ENCODE peak calls at places on chromosomes 13 and 19, in four cellular contexts. D is colonic mucosa, G is Kasumi-1, J is substantia nigra. X is an unnamed sample.

GRCh38 chr19:3123956-3124355 is 11.9 kb upstream of the GNA15 start:
- DNase-seq in D (no peak), G (no peak), J (no peak), X (no peak)

GRCh38 chr13:98997738-98998641 is 20.1 kb upstream of the DOCK9 start:
- DNase-seq in D (no peak), G (no peak), J (no peak), X (no peak)

GRCh38 chr13:31786011-31786410 is 46.7 kb downstream of the RXFP2 start:
- DNase-seq in D (no peak), G (no peak), J (no peak), X (no peak)

GRCh38 chr13:99467764-99468163 is 33.5 kb upstream of the TM9SF2 start:
- DNase-seq in D (no peak), G (no peak), J (no peak), X (no peak)

GRCh38 chr19:39539165-39539518 is 819 bp downstream of the EID2 start:
- DNase-seq in D (no peak), G (no peak), J (no peak), X (no peak)

GRCh38 chr19:279656-280055 is 11.5 kb downstream of the PLPP2 start:
- DNase-seq in D (no peak), G (no peak), J (no peak), X (no peak)

GRCh38 chr19:47618771-47619170 is 9.8 kb downstream of the BICRA start:
- DNase-seq in D (no peak), G (no peak), J (no peak), X (no peak)

GRCh38 chr19:15223649-15224371 is 8.4 kb downstream of the EPHX3 start:
- DNase-seq in D (no peak), G (no peak), J (no peak), X (no peak)

GRCh38 chr19:38678217-38678890 is 30.9 kb downstream of the ACTN4 start:
- DNase-seq in D (no peak), G (no peak), J (no peak), X (no peak)

GRCh38 chr19:1789282-1790020 is 22.6 kb downstream of the ATP8B3 start:
- DNase-seq in D (no peak), G (no peak), J (no peak), X (no peak)

GRCh38 chr13:109790951-109791605 is 4.7 kb upstream of the IRS2 start:
- DNase-seq in D (peak; percentile 48), G (peak; percentile 73), J (peak; percentile 32), X (peak; percentile 22)

GRCh38 chr13:27083183-27083582 is 88.4 kb downstream of the USP12 start:
- DNase-seq in D (no peak), G (no peak), J (no peak), X (no peak)

GRCh38 chr19:3270908-3271307 is 46.4 kb downstream of the CELF5 start:
- DNase-seq in D (no peak), G (no peak), J (no peak), X (peak; percentile 30)

GRCh38 chr19:51000981-51001380 is 423 bp downstream of the KLK8 start:
- DNase-seq in D (no peak), G (no peak), J (no peak), X (no peak)

GRCh38 chr19:18421371-18421959 is 2.3 kb downstream of the SSBP4 start:
- DNase-seq in D (no peak), G (no peak), J (no peak), X (no peak)

GRCh38 chr13:74006666-74007065 is 127.5 kb downstream of the KLF12 start:
- DNase-seq in D (no peak), G (no peak), J (no peak), X (no peak)

GRCh38 chr13:26968431-26969335 is 202.9 kb downstream of the USP12 start:
- DNase-seq in D (peak; percentile 95), G (no peak), J (no peak), X (no peak)

GRCh38 chr19:49453757-49454248 is 778 bp downstream of the ALDH16A1 start:
- DNase-seq in D (no peak), G (no peak), J (no peak), X (no peak)

GRCh38 chr13:101579291-101579802 is 126.9 kb downstream of the ITGBL1 start:
- DNase-seq in D (no peak), G (no peak), J (no peak), X (no peak)

GRCh38 chr13:67230774-67231480 is 791 bp upstream of the PCDH9 start:
- DNase-seq in D (peak; percentile 41), G (peak; percentile 56), J (peak; percentile 41), X (no peak)

GRCh38 chr19:50705422-50706019 is 14.1 kb downstream of the SHANK1 start:
- DNase-seq in D (no peak), G (peak; percentile 84), J (no peak), X (no peak)

GRCh38 chr13:52974711-52975110 is 53.9 kb upstream of the OLFM4 start:
- DNase-seq in D (no peak), G (no peak), J (no peak), X (no peak)

GRCh38 chr19:1249990-1250298 is 1.6 kb downstream of the MIDN start:
- DNase-seq in D (no peak), G (no peak), J (no peak), X (no peak)

GRCh38 chr13:43041368-43041921 is 18.1 kb downstream of the DNAJC15 start:
- DNase-seq in D (no peak), G (no peak), J (no peak), X (no peak)

GRCh38 chr13:25980255-25980654 is 71.6 kb downstream of the SHISA2 start:
- DNase-seq in D (no peak), G (peak; percentile 17), J (no peak), X (no peak)

GRCh38 chr13:114100446-114101320 is 31.7 kb downstream of the RASA3 start:
- DNase-seq in D (no peak), G (no peak), J (no peak), X (no peak)

GRCh38 chr19:4362038-4362828 is 18.9 kb downstream of the MPND start:
- DNase-seq in D (no peak), G (no peak), J (no peak), X (no peak)

X was measured in effector CD4-positive, alpha-beta T cell.